ENCODE peak calls at places on chromosomes 13 and 19, in seven cellular contexts. One of them, this sample, is unnamed.

GRCh38 chr13:106609116-106609515 is 41.2 kb upstream of the ARGLU1 start:
- DNase-seq in IMR-90: no peak
- DNase-seq in esophagus squamous epithelium: no peak
- DNase-seq in sigmoid colon: no peak
- DNase-seq in transverse colon: no peak
- DNase-seq in uterus: no peak
- DNase-seq in adrenal gland: no peak
- DNase-seq in this sample: no peak

GRCh38 chr19:51800849-51801244 is 5.9 kb downstream of the FPR3 start:
- DNase-seq in IMR-90: no peak
- DNase-seq in esophagus squamous epithelium: no peak
- DNase-seq in sigmoid colon: no peak
- DNase-seq in transverse colon: no peak
- DNase-seq in uterus: no peak
- DNase-seq in adrenal gland: no peak
- DNase-seq in this sample: no peak

GRCh38 chr13:31236211-31236786 is 36.5 kb downstream of the B3GLCT start:
- DNase-seq in IMR-90: peak; percentile 54
- DNase-seq in esophagus squamous epithelium: no peak
- DNase-seq in sigmoid colon: no peak
- DNase-seq in transverse colon: no peak
- DNase-seq in uterus: no peak
- DNase-seq in adrenal gland: no peak
- DNase-seq in this sample: no peak

GRCh38 chr19:13277104-13277809 is 127.0 kb downstream of the IER2 start:
- DNase-seq in IMR-90: peak; percentile 74
- DNase-seq in esophagus squamous epithelium: no peak
- DNase-seq in sigmoid colon: no peak
- DNase-seq in transverse colon: peak; percentile 58
- DNase-seq in uterus: peak; percentile 24
- DNase-seq in adrenal gland: peak; percentile 68
- DNase-seq in this sample: no peak

GRCh38 chr19:46537136-46538097 is 41.8 kb upstream of the PNMA8B start:
- DNase-seq in IMR-90: peak; percentile 29
- DNase-seq in esophagus squamous epithelium: no peak
- DNase-seq in sigmoid colon: peak; percentile 75
- DNase-seq in transverse colon: peak; percentile 70
- DNase-seq in uterus: peak; percentile 52
- DNase-seq in adrenal gland: peak; percentile 48
- DNase-seq in this sample: no peak

GRCh38 chr13:79874396-79875360 is 393.7 kb downstream of the NDFIP2 start:
- DNase-seq in IMR-90: peak; percentile 48
- DNase-seq in esophagus squamous epithelium: no peak
- DNase-seq in sigmoid colon: no peak
- DNase-seq in transverse colon: no peak
- DNase-seq in uterus: no peak
- DNase-seq in adrenal gland: no peak
- DNase-seq in this sample: no peak

GRCh38 chr13:100543872-100544602 is 44.6 kb downstream of the GGACT start:
- DNase-seq in IMR-90: no peak
- DNase-seq in esophagus squamous epithelium: no peak
- DNase-seq in sigmoid colon: no peak
- DNase-seq in transverse colon: no peak
- DNase-seq in uterus: no peak
- DNase-seq in adrenal gland: no peak
- DNase-seq in this sample: no peak

GRCh38 chr19:38004100-38004504 is 97.1 kb downstream of the SIPA1L3 start:
- DNase-seq in IMR-90: no peak
- DNase-seq in esophagus squamous epithelium: no peak
- DNase-seq in sigmoid colon: no peak
- DNase-seq in transverse colon: no peak
- DNase-seq in uterus: no peak
- DNase-seq in adrenal gland: no peak
- DNase-seq in this sample: no peak

GRCh38 chr13:37074703-37075102 is 15.2 kb upstream of the SUPT20H start:
- DNase-seq in IMR-90: peak; percentile 49
- DNase-seq in esophagus squamous epithelium: no peak
- DNase-seq in sigmoid colon: no peak
- DNase-seq in transverse colon: no peak
- DNase-seq in uterus: no peak
- DNase-seq in adrenal gland: no peak
- DNase-seq in this sample: no peak

GRCh38 chr13:59086147-59086546 is 1077.6 kb downstream of the DIAPH3 start:
- DNase-seq in IMR-90: peak; percentile 88
- DNase-seq in esophagus squamous epithelium: no peak
- DNase-seq in sigmoid colon: no peak
- DNase-seq in transverse colon: no peak
- DNase-seq in uterus: no peak
- DNase-seq in adrenal gland: no peak
- DNase-seq in this sample: no peak

GRCh38 chr13:23160241-23161175 is 20.3 kb upstream of the SGCG start:
- DNase-seq in IMR-90: no peak
- DNase-seq in esophagus squamous epithelium: no peak
- DNase-seq in sigmoid colon: no peak
- DNase-seq in transverse colon: no peak
- DNase-seq in uterus: no peak
- DNase-seq in adrenal gland: no peak
- DNase-seq in this sample: no peak

GRCh38 chr19:3360494-3361383 is 5.6 kb upstream of the NFIC start:
- DNase-seq in IMR-90: no peak
- DNase-seq in esophagus squamous epithelium: no peak
- DNase-seq in sigmoid colon: peak; percentile 94
- DNase-seq in transverse colon: peak; percentile 74
- DNase-seq in uterus: no peak
- DNase-seq in adrenal gland: peak; percentile 82
- DNase-seq in this sample: peak; percentile 76

GRCh38 chr19:29523568-29523967 is 2.2 kb upstream of the VSTM2B start:
- DNase-seq in IMR-90: no peak
- DNase-seq in esophagus squamous epithelium: no peak
- DNase-seq in sigmoid colon: no peak
- DNase-seq in transverse colon: no peak
- DNase-seq in uterus: no peak
- DNase-seq in adrenal gland: no peak
- DNase-seq in this sample: peak; percentile 28

GRCh38 chr13:21147827-21148226 is 28.5 kb downstream of the SKA3 start:
- DNase-seq in IMR-90: no peak
- DNase-seq in esophagus squamous epithelium: no peak
- DNase-seq in sigmoid colon: no peak
- DNase-seq in transverse colon: no peak
- DNase-seq in uterus: no peak
- DNase-seq in adrenal gland: no peak
- DNase-seq in this sample: no peak

GRCh38 chr19:18507021-18507726 is 14.7 kb downstream of the ELL start:
- DNase-seq in IMR-90: no peak
- DNase-seq in esophagus squamous epithelium: no peak
- DNase-seq in sigmoid colon: no peak
- DNase-seq in transverse colon: peak; percentile 63
- DNase-seq in uterus: no peak
- DNase-seq in adrenal gland: no peak
- DNase-seq in this sample: peak; percentile 88

GRCh38 chr19:56269348-56269747 is 3.2 kb upstream of the EDDM13 start:
- DNase-seq in IMR-90: no peak
- DNase-seq in esophagus squamous epithelium: no peak
- DNase-seq in sigmoid colon: no peak
- DNase-seq in transverse colon: no peak
- DNase-seq in uterus: no peak
- DNase-seq in adrenal gland: no peak
- DNase-seq in this sample: no peak

GRCh38 chr13:48994731-48995130 is 19.0 kb downstream of the FNDC3A start:
- DNase-seq in IMR-90: peak; percentile 68
- DNase-seq in esophagus squamous epithelium: no peak
- DNase-seq in sigmoid colon: no peak
- DNase-seq in transverse colon: no peak
- DNase-seq in uterus: no peak
- DNase-seq in adrenal gland: no peak
- DNase-seq in this sample: no peak

GRCh38 chr13:106499113-106499512 is 36.3 kb downstream of the EFNB2 start:
- DNase-seq in IMR-90: no peak
- DNase-seq in esophagus squamous epithelium: no peak
- DNase-seq in sigmoid colon: no peak
- DNase-seq in transverse colon: no peak
- DNase-seq in uterus: no peak
- DNase-seq in adrenal gland: no peak
- DNase-seq in this sample: no peak

GRCh38 chr13:113562085-113562749 is 22.3 kb upstream of the TFDP1 start:
- DNase-seq in IMR-90: peak; percentile 76
- DNase-seq in esophagus squamous epithelium: no peak
- DNase-seq in sigmoid colon: no peak
- DNase-seq in transverse colon: peak; percentile 52
- DNase-seq in uterus: peak; percentile 67
- DNase-seq in adrenal gland: peak; percentile 60
- DNase-seq in this sample: peak; percentile 64

GRCh38 chr19:1045247-1045603 is 5.3 kb downstream of the ABCA7 start:
- DNase-seq in IMR-90: no peak
- DNase-seq in esophagus squamous epithelium: no peak
- DNase-seq in sigmoid colon: no peak
- DNase-seq in transverse colon: peak; percentile 73
- DNase-seq in uterus: no peak
- DNase-seq in adrenal gland: peak; percentile 20
- DNase-seq in this sample: no peak

GRCh38 chr13:49400755-49401659 is 42.9 kb downstream of the CAB39L start:
- DNase-seq in IMR-90: peak; percentile 87
- DNase-seq in esophagus squamous epithelium: no peak
- DNase-seq in sigmoid colon: peak; percentile 80
- DNase-seq in transverse colon: peak; percentile 22
- DNase-seq in uterus: peak; percentile 21
- DNase-seq in adrenal gland: no peak
- DNase-seq in this sample: peak; percentile 18

GRCh38 chr13:41428155-41428554 is 29.2 kb upstream of the RGCC start:
- DNase-seq in IMR-90: no peak
- DNase-seq in esophagus squamous epithelium: no peak
- DNase-seq in sigmoid colon: no peak
- DNase-seq in transverse colon: no peak
- DNase-seq in uterus: no peak
- DNase-seq in adrenal gland: peak; percentile 15
- DNase-seq in this sample: no peak

GRCh38 chr19:49387936-49388372 is at the start of gene KASH5:
- DNase-seq in IMR-90: peak; percentile 8
- DNase-seq in esophagus squamous epithelium: peak; percentile 27
- DNase-seq in sigmoid colon: peak; percentile 77
- DNase-seq in transverse colon: peak; percentile 78
- DNase-seq in uterus: peak; percentile 69
- DNase-seq in adrenal gland: peak; percentile 82
- DNase-seq in this sample: peak; percentile 73

DNA sequence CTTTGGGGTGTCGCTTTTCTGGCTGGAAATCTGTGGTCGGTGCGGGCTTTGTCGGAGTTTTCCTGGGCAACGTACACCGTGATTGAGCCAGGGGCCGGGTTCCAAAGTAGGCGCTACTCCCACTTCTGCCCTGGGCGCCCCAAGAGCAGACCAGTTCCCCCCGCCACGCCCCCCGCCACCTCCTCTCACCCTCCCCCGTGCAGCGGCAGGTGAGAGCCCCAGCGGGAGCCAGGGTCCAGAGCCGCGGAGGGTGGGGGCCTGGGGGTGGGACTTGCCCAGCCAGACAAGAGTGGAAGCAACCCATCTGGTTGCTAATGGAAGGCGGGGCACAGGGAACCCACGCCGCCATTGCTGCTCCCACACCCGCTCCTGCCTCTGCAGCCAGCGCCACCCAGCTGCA is 2195.9 kb downstream of the PCDH9 start:
- DNase-seq in IMR-90: no peak
- DNase-seq in esophagus squamous epithelium: no peak
- DNase-seq in sigmoid colon: peak; percentile 48
- DNase-seq in transverse colon: no peak
- DNase-seq in uterus: no peak
- DNase-seq in adrenal gland: no peak
- DNase-seq in this sample: peak; percentile 50
- TF ChIP-seq POLR2A in IMR-90: no peak
- TF ChIP-seq POLR2A in esophagus squamous epithelium: no peak
- TF ChIP-seq POLR2A in sigmoid colon: no peak
- TF ChIP-seq POLR2A in transverse colon: no peak
- TF ChIP-seq POLR2A in uterus: no peak
- TF ChIP-seq POLR2A in adrenal gland: no peak
- TF ChIP-seq POLR2A in this sample: no peak

DNA sequence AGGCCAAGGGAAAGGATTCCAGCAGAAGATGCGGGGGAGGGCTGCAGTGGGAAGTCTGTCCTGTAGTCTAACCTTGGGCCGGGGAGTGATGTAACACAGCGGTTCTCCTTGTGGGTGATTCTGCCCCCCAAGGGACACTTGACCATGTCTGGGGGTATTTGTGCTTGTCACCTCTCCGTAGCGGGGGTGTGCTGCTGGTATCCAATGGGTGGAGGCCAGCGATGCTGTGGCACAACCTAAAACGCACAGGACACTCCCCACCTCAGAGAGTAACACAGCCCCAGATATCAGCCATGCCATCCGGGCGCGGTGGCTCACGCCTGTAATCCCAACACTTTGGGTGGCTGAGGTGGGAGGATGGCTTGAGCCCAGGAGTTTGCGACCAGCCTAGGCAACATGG is 36.3 kb downstream of the ZNRF4 start:
- DNase-seq in IMR-90: no peak
- DNase-seq in esophagus squamous epithelium: no peak
- DNase-seq in sigmoid colon: no peak
- DNase-seq in transverse colon: no peak
- DNase-seq in uterus: no peak
- DNase-seq in adrenal gland: no peak
- DNase-seq in this sample: no peak
- H3K27me3 ChIP-seq in IMR-90: peaks cover 58% of the 10 kb centered on the region
- H3K27me3 ChIP-seq in esophagus squamous epithelium: no peaks in the 10 kb centered on the region
- H3K27me3 ChIP-seq in sigmoid colon: no peaks in the 10 kb centered on the region
- H3K27me3 ChIP-seq in transverse colon: peaks cover 71% of the 10 kb centered on the region
- H3K27me3 ChIP-seq in uterus: no peaks in the 10 kb centered on the region
- H3K27me3 ChIP-seq in adrenal gland: peaks cover 24% of the 10 kb centered on the region
- H3K27me3 ChIP-seq in this sample: peaks cover 39% of the 10 kb centered on the region

DNA sequence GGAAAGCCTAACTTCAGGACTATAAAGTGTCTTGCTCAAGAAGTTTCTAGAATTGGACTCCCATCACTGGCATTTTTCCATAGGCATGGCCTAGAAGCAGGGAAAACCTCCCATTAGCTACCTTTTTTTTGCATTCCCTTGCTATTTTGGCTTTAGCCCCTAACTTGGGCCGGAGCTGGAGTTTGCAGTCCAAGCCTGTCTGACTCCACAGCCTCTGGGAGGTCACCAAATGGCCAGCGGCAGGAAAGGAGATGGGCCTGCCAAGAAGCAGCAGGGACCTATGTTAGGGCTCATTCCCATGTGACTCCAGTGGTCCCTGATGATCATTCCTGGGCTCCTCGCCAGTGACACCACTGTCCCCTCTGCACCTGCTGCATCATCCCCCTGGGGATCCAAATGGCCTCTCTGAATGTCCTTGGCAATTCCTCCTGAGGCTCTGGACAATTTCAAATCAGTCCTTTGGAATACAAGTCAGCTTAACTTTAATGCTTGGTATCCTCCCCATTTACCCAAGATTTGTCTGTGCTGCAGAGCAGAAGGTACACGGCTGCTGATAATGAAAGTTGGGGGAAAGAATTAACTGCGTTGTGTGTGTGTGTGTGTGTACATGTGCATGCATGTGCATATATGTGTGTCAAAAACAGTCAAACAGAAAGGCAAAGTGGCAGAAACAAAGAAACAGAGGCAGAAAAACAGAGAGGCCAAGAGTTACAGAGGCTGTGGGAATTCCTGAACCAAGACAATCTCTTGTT is 69.8 kb upstream of the SERP2 start:
- DNase-seq in IMR-90: no peak
- DNase-seq in esophagus squamous epithelium: no peak
- DNase-seq in sigmoid colon: peak; percentile 97
- DNase-seq in transverse colon: peak; percentile 41
- DNase-seq in uterus: peak; percentile 89
- DNase-seq in adrenal gland: no peak
- DNase-seq in this sample: peak; percentile 86
- TF ChIP-seq CTCF in IMR-90: no peak
- TF ChIP-seq CTCF in esophagus squamous epithelium: no peak
- TF ChIP-seq CTCF in sigmoid colon: no peak
- TF ChIP-seq CTCF in transverse colon: no peak
- TF ChIP-seq CTCF in uterus: no peak
- TF ChIP-seq CTCF in adrenal gland: no peak
- TF ChIP-seq CTCF in this sample: no peak

GRCh38 chr13:93226623-93227279 is at the start of gene GPC6:
- DNase-seq in IMR-90: peak; percentile 95
- DNase-seq in esophagus squamous epithelium: no peak
- DNase-seq in sigmoid colon: peak; percentile 78
- DNase-seq in transverse colon: peak; percentile 18
- DNase-seq in uterus: no peak
- DNase-seq in adrenal gland: peak; percentile 46
- DNase-seq in this sample: no peak
- TF ChIP-seq POLR2A in IMR-90: no peak
- TF ChIP-seq POLR2A in esophagus squamous epithelium: no peak
- TF ChIP-seq POLR2A in sigmoid colon: no peak
- TF ChIP-seq POLR2A in transverse colon: no peak
- TF ChIP-seq POLR2A in uterus: no peak
- TF ChIP-seq POLR2A in adrenal gland: no peak
- TF ChIP-seq POLR2A in this sample: no peak